ENCODE peak calls at places on chromosomes 11 and 22, in seven cellular contexts. T, B, L, Z, X, J and C are unnamed samples.
A peak's percentile ranks its signal among the peaks of the same experiment; 100 is the strongest.

GRCh38 chr22:23913306-23913660 is 19.1 kb downstream of the MIF start:
- DNase-seq in B (no peak), T (no peak), X (no peak), Z (no peak), J (no peak), L (no peak), C (no peak)

GRCh38 chr11:130068986-130069683 is 559 bp upstream of the APLP2 start:
- DNase-seq in B (peak; percentile 93), J (peak; percentile 54), Z (peak; percentile 89), X (peak; percentile 94), L (peak; percentile 92), T (peak; percentile 89), C (no peak)

GRCh38 chr22:29704528-29705285 is 15.1 kb upstream of the CABP7 start:
- DNase-seq in B (peak; percentile 11), T (peak; percentile 35), X (no peak), Z (no peak), J (peak; percentile 60), L (peak; percentile 68), C (no peak)

GRCh38 chr11:15569626-15570025 is 454.9 kb downstream of the INSC start:
- DNase-seq in B (peak; percentile 27), L (no peak), X (no peak), T (no peak), Z (no peak), J (peak; percentile 97), C (no peak)

GRCh38 chr22:42167066-42167465 is 36.5 kb upstream of the CYP2D6 start:
- DNase-seq in L (no peak), X (no peak), Z (no peak), T (no peak), B (no peak), J (no peak), C (no peak)

GRCh38 chr11:20013346-20014066 is 146.8 kb downstream of the DBX1 start:
- DNase-seq in Z (no peak), X (no peak), B (peak; percentile 50), J (no peak), L (no peak), T (no peak), C (no peak)

GRCh38 chr11:120186408-120186798 is 24.4 kb upstream of the OAF start:
- DNase-seq in T (no peak), X (peak; percentile 29), J (no peak), L (no peak), B (no peak), Z (no peak), C (no peak)

GRCh38 chr11:119793335-119793984 is 64.5 kb upstream of the NECTIN1 start:
- DNase-seq in X (no peak), J (no peak), B (no peak), Z (no peak), L (no peak), T (no peak), C (no peak)

GRCh38 chr22:20004464-20004863 is 12.2 kb downstream of the ARVCF start:
- DNase-seq in J (no peak), X (no peak), L (no peak), B (no peak), T (no peak), Z (no peak), C (no peak)

GRCh38 chr11:120235024-120235628 is 4.8 kb upstream of the POU2F3 start:
- DNase-seq in L (peak; percentile 50), B (peak; percentile 68), Z (no peak), T (peak; percentile 30), J (no peak), X (no peak), C (no peak)

GRCh38 chr11:11211186-11211585 is 141.9 kb downstream of the CSNK2A3 start:
- DNase-seq in L (no peak), B (no peak), J (peak; percentile 95), X (no peak), Z (no peak), T (no peak), C (no peak)

GRCh38 chr11:33701831-33702230 is 1.2 kb upstream of the C11orf91 start:
- DNase-seq in X (no peak), B (peak; percentile 94), Z (no peak), J (peak; percentile 81), T (peak; percentile 68), L (peak; percentile 88), C (no peak)